ENCODE peak calls at places on chromosomes 7 and 10, in seven cellular contexts. One of them, this sample, is unnamed.

GRCh38 chr7:98107313-98107691 is 640 bp downstream of the LMTK2 start:
- DNase-seq in pancreas: no peak
- DNase-seq in heart left ventricle: no peak
- DNase-seq in HL-60: no peak
- DNase-seq in adrenal gland: peak; percentile 35
- DNase-seq in brain microvascular endothelial cell: no peak
- DNase-seq in aorta: no peak
- DNase-seq in this sample: peak; percentile 14

GRCh38 chr7:106070201-106070551 is 41.9 kb downstream of the SYPL1 start:
- DNase-seq in aorta: no peak
- DNase-seq in heart left ventricle: peak; percentile 41
- DNase-seq in HL-60: no peak
- DNase-seq in pancreas: peak; percentile 63
- DNase-seq in adrenal gland: peak; percentile 69
- DNase-seq in brain microvascular endothelial cell: no peak
- DNase-seq in this sample: peak; percentile 73

GRCh38 chr7:142774826-142775225 is 4.1 kb downstream of the PRSS2 start:
- DNase-seq in heart left ventricle: no peak
- DNase-seq in pancreas: no peak
- DNase-seq in brain microvascular endothelial cell: no peak
- DNase-seq in adrenal gland: no peak
- DNase-seq in HL-60: no peak
- DNase-seq in aorta: no peak
- DNase-seq in this sample: no peak

GRCh38 chr7:115292381-115292780 is 370.5 kb downstream of the MDFIC start:
- DNase-seq in brain microvascular endothelial cell: no peak
- DNase-seq in pancreas: no peak
- DNase-seq in adrenal gland: no peak
- DNase-seq in aorta: no peak
- DNase-seq in heart left ventricle: no peak
- DNase-seq in HL-60: no peak
- DNase-seq in this sample: no peak

GRCh38 chr7:158019726-158020705 is 567.6 kb downstream of the PTPRN2 start:
- DNase-seq in brain microvascular endothelial cell: no peak
- DNase-seq in pancreas: peak; percentile 40
- DNase-seq in heart left ventricle: no peak
- DNase-seq in aorta: no peak
- DNase-seq in HL-60: no peak
- DNase-seq in adrenal gland: no peak
- DNase-seq in this sample: no peak

GRCh38 chr10:99975942-99976809 is 33.6 kb downstream of the DNMBP start:
- DNase-seq in aorta: no peak
- DNase-seq in adrenal gland: no peak
- DNase-seq in heart left ventricle: no peak
- DNase-seq in brain microvascular endothelial cell: peak; percentile 37
- DNase-seq in pancreas: no peak
- DNase-seq in HL-60: no peak
- DNase-seq in this sample: no peak

GRCh38 chr7:67348171-67348570 is 351.5 kb downstream of the TYW1 start:
- DNase-seq in heart left ventricle: no peak
- DNase-seq in adrenal gland: no peak
- DNase-seq in HL-60: no peak
- DNase-seq in aorta: no peak
- DNase-seq in pancreas: no peak
- DNase-seq in brain microvascular endothelial cell: no peak
- DNase-seq in this sample: no peak

GRCh38 chr10:51321968-51322367 is 247.7 kb downstream of the PRKG1 start:
- DNase-seq in adrenal gland: peak; percentile 5
- DNase-seq in heart left ventricle: no peak
- DNase-seq in pancreas: no peak
- DNase-seq in brain microvascular endothelial cell: no peak
- DNase-seq in aorta: no peak
- DNase-seq in HL-60: no peak
- DNase-seq in this sample: no peak

GRCh38 chr10:102342462-102342861 is 53.0 kb upstream of the NFKB2 start:
- DNase-seq in pancreas: no peak
- DNase-seq in brain microvascular endothelial cell: no peak
- DNase-seq in heart left ventricle: no peak
- DNase-seq in aorta: no peak
- DNase-seq in adrenal gland: no peak
- DNase-seq in HL-60: no peak
- DNase-seq in this sample: peak; percentile 47

GRCh38 chr7:37027104-37027503 is 302.8 kb upstream of the AOAH start:
- DNase-seq in HL-60: no peak
- DNase-seq in heart left ventricle: no peak
- DNase-seq in aorta: no peak
- DNase-seq in brain microvascular endothelial cell: no peak
- DNase-seq in pancreas: no peak
- DNase-seq in adrenal gland: no peak
- DNase-seq in this sample: no peak

GRCh38 chr10:125105856-125106255 is 54.5 kb downstream of the CTBP2 start:
- DNase-seq in brain microvascular endothelial cell: no peak
- DNase-seq in aorta: no peak
- DNase-seq in pancreas: no peak
- DNase-seq in HL-60: no peak
- DNase-seq in adrenal gland: no peak
- DNase-seq in heart left ventricle: no peak
- DNase-seq in this sample: no peak

GRCh38 chr10:29200280-29200679 is 88.6 kb upstream of the LYZL1 start:
- DNase-seq in brain microvascular endothelial cell: no peak
- DNase-seq in HL-60: no peak
- DNase-seq in adrenal gland: no peak
- DNase-seq in heart left ventricle: no peak
- DNase-seq in pancreas: no peak
- DNase-seq in aorta: no peak
- DNase-seq in this sample: no peak

GRCh38 chr10:110860576-110861241 is 11.0 kb upstream of the PDCD4 start:
- DNase-seq in HL-60: no peak
- DNase-seq in adrenal gland: no peak
- DNase-seq in heart left ventricle: no peak
- DNase-seq in pancreas: no peak
- DNase-seq in aorta: no peak
- DNase-seq in brain microvascular endothelial cell: no peak
- DNase-seq in this sample: no peak

GRCh38 chr7:45976485-45976856 is 55.4 kb upstream of the IGFBP3 start:
- DNase-seq in pancreas: no peak
- DNase-seq in adrenal gland: no peak
- DNase-seq in heart left ventricle: no peak
- DNase-seq in aorta: no peak
- DNase-seq in HL-60: no peak
- DNase-seq in brain microvascular endothelial cell: no peak
- DNase-seq in this sample: no peak

GRCh38 chr7:45978731-45979211 is 57.7 kb upstream of the IGFBP3 start:
- DNase-seq in heart left ventricle: no peak
- DNase-seq in pancreas: no peak
- DNase-seq in adrenal gland: no peak
- DNase-seq in brain microvascular endothelial cell: no peak
- DNase-seq in aorta: no peak
- DNase-seq in HL-60: no peak
- DNase-seq in this sample: no peak

GRCh38 chr7:45975847-45976484 is 54.9 kb upstream of the IGFBP3 start:
- DNase-seq in adrenal gland: no peak
- DNase-seq in heart left ventricle: no peak
- DNase-seq in pancreas: no peak
- DNase-seq in brain microvascular endothelial cell: no peak
- DNase-seq in aorta: no peak
- DNase-seq in HL-60: no peak
- DNase-seq in this sample: no peak

GRCh38 chr7:45978010-45978681 is 57.1 kb upstream of the IGFBP3 start:
- DNase-seq in aorta: peak; percentile 72
- DNase-seq in pancreas: no peak
- DNase-seq in adrenal gland: peak; percentile 60
- DNase-seq in brain microvascular endothelial cell: peak; percentile 98
- DNase-seq in heart left ventricle: no peak
- DNase-seq in HL-60: peak; percentile 4
- DNase-seq in this sample: peak; percentile 95

GRCh38 chr7:45977256-45977655 is 56.2 kb upstream of the IGFBP3 start:
- DNase-seq in HL-60: no peak
- DNase-seq in heart left ventricle: no peak
- DNase-seq in pancreas: no peak
- DNase-seq in aorta: no peak
- DNase-seq in adrenal gland: no peak
- DNase-seq in brain microvascular endothelial cell: no peak
- DNase-seq in this sample: no peak
- H3K27ac ChIP-seq in HL-60: no peak overlapping the region
- H3K27ac ChIP-seq in heart left ventricle: no peak overlapping the region
- H3K27ac ChIP-seq in pancreas: no peak overlapping the region
- H3K27ac ChIP-seq in aorta: no peak overlapping the region
- H3K27ac ChIP-seq in adrenal gland: no peak overlapping the region
- H3K27ac ChIP-seq in brain microvascular endothelial cell: no peak overlapping the region
- H3K27ac ChIP-seq in this sample: peak overlapping the region; percentile 93

GRCh38 chr7:6228865-6229264 is 43.6 kb downstream of the CYTH3 start:
- DNase-seq in brain microvascular endothelial cell: peak; percentile 60
- DNase-seq in heart left ventricle: no peak
- DNase-seq in pancreas: no peak
- DNase-seq in aorta: no peak
- DNase-seq in HL-60: peak; percentile 60
- DNase-seq in adrenal gland: no peak
- DNase-seq in this sample: no peak

GRCh38 chr7:6231184-6231583 is 41.2 kb downstream of the CYTH3 start:
- DNase-seq in pancreas: no peak
- DNase-seq in heart left ventricle: no peak
- DNase-seq in HL-60: no peak
- DNase-seq in brain microvascular endothelial cell: no peak
- DNase-seq in adrenal gland: no peak
- DNase-seq in aorta: no peak
- DNase-seq in this sample: no peak

GRCh38 chr7:6227294-6227846 is 45.1 kb downstream of the CYTH3 start:
- DNase-seq in adrenal gland: peak; percentile 43
- DNase-seq in brain microvascular endothelial cell: no peak
- DNase-seq in pancreas: no peak
- DNase-seq in HL-60: no peak
- DNase-seq in aorta: no peak
- DNase-seq in heart left ventricle: peak; percentile 51
- DNase-seq in this sample: no peak

GRCh38 chr7:6226194-6226799 is 46.1 kb downstream of the CYTH3 start:
- DNase-seq in adrenal gland: no peak
- DNase-seq in pancreas: no peak
- DNase-seq in heart left ventricle: no peak
- DNase-seq in HL-60: no peak
- DNase-seq in aorta: no peak
- DNase-seq in brain microvascular endothelial cell: no peak
- DNase-seq in this sample: no peak

GRCh38 chr7:6228363-6228762 is 44.1 kb downstream of the CYTH3 start:
- DNase-seq in brain microvascular endothelial cell: peak; percentile 27
- DNase-seq in aorta: no peak
- DNase-seq in pancreas: no peak
- DNase-seq in adrenal gland: no peak
- DNase-seq in HL-60: no peak
- DNase-seq in heart left ventricle: peak; percentile 39
- DNase-seq in this sample: no peak
- H3K27ac ChIP-seq in brain microvascular endothelial cell: peak overlapping the region; percentile 65
- H3K27ac ChIP-seq in aorta: no peak overlapping the region
- H3K27ac ChIP-seq in pancreas: no peak overlapping the region
- H3K27ac ChIP-seq in adrenal gland: peak overlapping the region; percentile 71
- H3K27ac ChIP-seq in HL-60: peak overlapping the region; percentile 64
- H3K27ac ChIP-seq in heart left ventricle: peak overlapping the region; percentile 78
- H3K27ac ChIP-seq in this sample: no peak overlapping the region

DNA sequence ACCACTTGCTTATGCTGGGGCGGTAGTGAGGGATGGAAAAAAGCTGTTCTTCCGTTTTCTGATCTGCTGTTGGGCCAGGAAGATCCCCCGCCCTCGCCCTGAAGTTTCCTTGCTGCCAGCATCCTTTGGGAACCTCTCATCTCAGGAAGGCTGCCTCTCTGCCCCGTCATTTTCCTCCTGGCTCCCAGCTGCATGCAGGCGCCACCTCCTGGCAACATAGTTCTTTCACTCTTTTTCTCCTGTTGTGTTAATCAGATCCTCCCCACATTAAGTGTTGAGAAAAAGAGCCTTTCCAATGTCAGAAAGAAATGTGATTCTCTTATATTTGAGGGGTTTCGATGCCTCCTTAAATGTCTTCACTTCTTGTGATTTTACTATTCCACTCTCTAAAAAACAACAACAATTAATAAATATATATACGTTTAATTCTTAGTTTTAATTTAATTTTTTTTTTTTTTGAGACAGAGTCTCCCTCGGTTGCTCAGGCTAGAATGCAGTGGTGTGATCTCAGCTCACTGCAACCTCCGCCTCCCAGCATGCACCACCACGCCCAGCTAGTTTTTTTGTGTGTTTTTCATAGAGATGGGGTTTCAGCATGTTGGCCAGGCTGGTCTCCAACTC is 122.9 kb downstream of the RALA start:
- DNase-seq in brain microvascular endothelial cell: peak; percentile 73
- DNase-seq in aorta: peak; percentile 78
- DNase-seq in pancreas: peak; percentile 71
- DNase-seq in HL-60: peak; percentile 23
- DNase-seq in heart left ventricle: peak; percentile 77
- DNase-seq in adrenal gland: peak; percentile 86
- DNase-seq in this sample: peak; percentile 89
- H3K27ac ChIP-seq in brain microvascular endothelial cell: no peak overlapping the region
- H3K27ac ChIP-seq in aorta: no peak overlapping the region
- H3K27ac ChIP-seq in pancreas: no peak overlapping the region
- H3K27ac ChIP-seq in HL-60: no peak overlapping the region
- H3K27ac ChIP-seq in heart left ventricle: no peak overlapping the region
- H3K27ac ChIP-seq in adrenal gland: no peak overlapping the region
- H3K27ac ChIP-seq in this sample: peak overlapping the region; percentile 37

GRCh38 chr7:43763183-43763582 is 4.7 kb downstream of the BLVRA start:
- DNase-seq in HL-60: no peak
- DNase-seq in heart left ventricle: no peak
- DNase-seq in adrenal gland: no peak
- DNase-seq in aorta: no peak
- DNase-seq in brain microvascular endothelial cell: no peak
- DNase-seq in pancreas: no peak
- DNase-seq in this sample: no peak
- H3K27ac ChIP-seq in HL-60: no peak overlapping the region
- H3K27ac ChIP-seq in heart left ventricle: no peak overlapping the region
- H3K27ac ChIP-seq in adrenal gland: no peak overlapping the region
- H3K27ac ChIP-seq in aorta: no peak overlapping the region
- H3K27ac ChIP-seq in brain microvascular endothelial cell: no peak overlapping the region
- H3K27ac ChIP-seq in pancreas: no peak overlapping the region
- H3K27ac ChIP-seq in this sample: peak overlapping the region; percentile 44

GRCh38 chr7:136585954-136586670 is 282.3 kb upstream of the CHRM2 start:
- DNase-seq in HL-60: no peak
- DNase-seq in heart left ventricle: no peak
- DNase-seq in brain microvascular endothelial cell: no peak
- DNase-seq in pancreas: no peak
- DNase-seq in aorta: no peak
- DNase-seq in adrenal gland: no peak
- DNase-seq in this sample: no peak

DNA sequence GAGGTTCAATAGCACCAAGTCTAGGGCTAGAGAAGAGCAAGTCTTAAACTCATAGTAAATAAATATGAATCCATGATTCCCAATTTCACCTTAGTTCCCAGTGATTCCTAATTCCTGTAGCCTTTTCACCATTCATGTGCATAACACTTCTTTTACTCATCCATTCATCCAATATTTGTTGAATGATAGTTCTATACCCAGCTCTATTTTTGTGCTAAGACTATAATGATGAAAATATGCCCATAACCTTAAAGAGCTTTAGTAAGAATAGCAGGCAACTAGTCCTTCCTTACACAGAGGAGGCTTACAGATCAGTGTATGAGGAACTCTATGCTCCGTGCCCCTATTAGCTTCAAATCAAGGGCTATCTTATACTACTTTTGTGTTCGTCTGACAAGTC is 280.2 kb upstream of the CHRM2 start:
- DNase-seq in brain microvascular endothelial cell: no peak
- DNase-seq in heart left ventricle: no peak
- DNase-seq in HL-60: no peak
- DNase-seq in adrenal gland: no peak
- DNase-seq in aorta: no peak
- DNase-seq in pancreas: no peak
- DNase-seq in this sample: no peak
- H3K27ac ChIP-seq in brain microvascular endothelial cell: no peak overlapping the region
- H3K27ac ChIP-seq in heart left ventricle: no peak overlapping the region
- H3K27ac ChIP-seq in HL-60: no peak overlapping the region
- H3K27ac ChIP-seq in adrenal gland: no peak overlapping the region
- H3K27ac ChIP-seq in aorta: no peak overlapping the region
- H3K27ac ChIP-seq in pancreas: no peak overlapping the region
- H3K27ac ChIP-seq in this sample: no peak overlapping the region

GRCh38 chr7:832968-833424 is 720 bp downstream of the SUN1 start:
- DNase-seq in pancreas: no peak
- DNase-seq in HL-60: no peak
- DNase-seq in aorta: no peak
- DNase-seq in heart left ventricle: no peak
- DNase-seq in adrenal gland: no peak
- DNase-seq in brain microvascular endothelial cell: no peak
- DNase-seq in this sample: no peak
- H3K27ac ChIP-seq in pancreas: peak overlapping the region; percentile 90
- H3K27ac ChIP-seq in HL-60: no peak overlapping the region
- H3K27ac ChIP-seq in aorta: peak overlapping the region; percentile 4
- H3K27ac ChIP-seq in heart left ventricle: peak overlapping the region; percentile 96
- H3K27ac ChIP-seq in adrenal gland: peak overlapping the region; percentile 90
- H3K27ac ChIP-seq in brain microvascular endothelial cell: peak overlapping the region; percentile 95
- H3K27ac ChIP-seq in this sample: peak overlapping the region; percentile 100